ENCODE peak calls at places on chromosomes 3 and 15, in seven cellular contexts. Y, U, H, K, V, B and P are unnamed samples.

GRCh38 chr3:123446210-123446609 is 2.7 kb downstream of the ADCY5 start:
- DNase-seq in Y (no peak), U (no peak), H (no peak), K (peak), V (no peak), B (no peak), P (no peak)

GRCh38 chr15:48963524-48964113 is at the start of gene SHC4:
- DNase-seq in Y (peak), U (peak), H (peak), K (no peak), V (peak), B (peak), P (peak)

GRCh38 chr15:64566629-64567427 is 106.5 kb downstream of the ZNF609 start:
- DNase-seq in Y (no peak), U (no peak), H (no peak), K (no peak), V (no peak), B (no peak), P (no peak)

GRCh38 chr3:53074366-53074696 is 28.5 kb upstream of the SFMBT1 start:
- DNase-seq in Y (no peak), U (no peak), H (no peak), K (peak), V (no peak), B (no peak), P (no peak)

GRCh38 chr3:171156455-171157005 is 130.0 kb upstream of the SLC2A2 start:
- DNase-seq in Y (no peak), U (no peak), H (no peak), K (no peak), V (no peak), B (no peak), P (no peak)

GRCh38 chr15:57566840-57567239 is 24.9 kb upstream of the MYZAP start:
- DNase-seq in Y (peak), U (peak), H (no peak), K (no peak), V (no peak), B (peak), P (no peak)

GRCh38 chr3:101939391-101939790 is 90.1 kb downstream of the NFKBIZ start:
- DNase-seq in Y (no peak), U (no peak), H (no peak), K (no peak), V (no peak), B (no peak), P (no peak)

GRCh38 chr15:63448261-63448660 is 56.1 kb upstream of the USP3 start:
- DNase-seq in Y (no peak), U (no peak), H (no peak), K (no peak), V (peak), B (no peak), P (no peak)

GRCh38 chr3:28989646-28990089 is 291.2 kb upstream of the RBMS3 start:
- DNase-seq in Y (no peak), U (peak), H (no peak), K (no peak), V (no peak), B (no peak), P (no peak)

GRCh38 chr15:89492934-89493631 is 3.3 kb downstream of the RHCG start:
- DNase-seq in Y (no peak), U (no peak), H (no peak), K (no peak), V (no peak), B (no peak), P (no peak)

GRCh38 chr15:62782100-62782791 is 260.3 kb upstream of the TPM1 start:
- DNase-seq in Y (peak), U (peak), H (peak), K (no peak), V (peak), B (peak), P (peak)

GRCh38 chr3:119230745-119231144 is 9.9 kb downstream of the B4GALT4 start:
- DNase-seq in Y (no peak), U (no peak), H (no peak), K (no peak), V (no peak), B (no peak), P (no peak)

GRCh38 chr3:196740476-196741400 is 1.1 kb downstream of the PAK2 start:
- DNase-seq in Y (no peak), U (peak), H (no peak), K (peak), V (peak), B (no peak), P (no peak)

GRCh38 chr3:52225452-52226228 is at the start of gene TLR9:
- DNase-seq in Y (peak), U (no peak), H (peak), K (peak), V (no peak), B (no peak), P (no peak)

GRCh38 chr3:1774597-1774996 is 324.1 kb upstream of the CNTN4 start:
- DNase-seq in Y (no peak), U (no peak), H (no peak), K (no peak), V (no peak), B (no peak), P (no peak)

GRCh38 chr15:65344909-65345275 is 32.9 kb downstream of the IGDCC3 start:
- DNase-seq in Y (no peak), U (no peak), H (no peak), K (peak), V (no peak), B (no peak), P (no peak)

GRCh38 chr15:22930782-22931484 is 49.2 kb downstream of the CYFIP1 start:
- DNase-seq in Y (peak), U (no peak), H (no peak), K (peak), V (no peak), B (peak), P (no peak)

GRCh38 chr3:57952208-57952631 is 56.0 kb upstream of the FLNB start:
- DNase-seq in Y (no peak), U (peak), H (no peak), K (peak), V (no peak), B (no peak), P (peak)

DNA sequence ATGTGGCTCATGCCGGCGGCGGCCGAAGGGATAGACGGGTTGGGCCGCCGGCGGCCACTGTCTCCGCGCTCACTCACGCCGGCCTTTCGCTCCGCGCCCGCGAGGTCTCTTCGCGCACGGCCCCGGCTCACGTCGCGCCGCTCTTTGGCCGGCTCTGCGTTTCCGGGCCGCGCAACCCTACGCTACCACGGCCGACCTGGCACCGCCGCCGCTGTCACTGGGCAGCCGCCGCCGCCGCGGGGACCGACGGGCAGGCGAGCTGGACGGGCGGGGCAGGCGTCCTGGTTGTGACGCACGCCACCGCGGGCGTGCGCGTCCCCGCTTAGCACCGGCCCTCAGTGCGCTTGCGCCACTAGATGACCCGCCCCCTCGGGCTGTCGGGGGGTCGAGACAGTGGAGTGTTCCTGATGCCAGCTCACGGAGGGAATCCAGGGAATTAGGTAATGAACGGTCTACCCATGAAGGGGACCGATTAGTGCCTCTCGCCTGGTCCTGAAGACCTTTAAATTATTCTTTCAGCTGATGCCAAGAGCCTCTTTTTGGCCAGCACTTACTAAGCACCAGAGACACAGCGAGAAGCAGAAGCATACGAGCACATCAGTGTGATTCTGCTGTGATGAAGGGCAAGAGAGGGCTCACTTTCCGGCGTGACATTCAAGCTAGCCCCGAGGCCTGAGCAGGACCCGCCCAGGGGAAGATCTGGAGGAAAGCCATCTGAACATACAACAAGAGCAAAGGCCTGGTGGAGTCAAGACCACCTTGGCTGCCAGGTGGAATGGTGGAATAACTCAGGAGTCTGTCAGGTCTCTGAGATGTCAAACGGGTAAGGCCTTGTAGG is at the start of gene PRKAR2A:
- DNase-seq in Y (peak), U (peak), H (peak), K (peak), V (peak), B (peak), P (peak)
- TF ChIP-seq POLR2A in Y (peak), U (peak), H (no peak), K (peak), V (peak), B (no peak), P (peak)

GRCh38 chr15:33448151-33448550 is 137.4 kb downstream of the RYR3 start:
- DNase-seq in Y (no peak), U (no peak), H (no peak), K (no peak), V (no peak), B (no peak), P (no peak)

GRCh38 chr15:33440911-33441310 is 130.1 kb downstream of the RYR3 start:
- DNase-seq in Y (no peak), U (no peak), H (no peak), K (no peak), V (no peak), B (no peak), P (no peak)

GRCh38 chr15:33443699-33444098 is 132.9 kb downstream of the RYR3 start:
- DNase-seq in Y (no peak), U (no peak), H (no peak), K (no peak), V (no peak), B (no peak), P (no peak)

GRCh38 chr15:33442449-33442848 is 131.7 kb downstream of the RYR3 start:
- DNase-seq in Y (no peak), U (no peak), H (no peak), K (no peak), V (no peak), B (no peak), P (no peak)
- TF ChIP-seq POLR2A in Y (no peak), U (no peak), H (no peak), K (no peak), V (no peak), B (no peak), P (no peak)

GRCh38 chr3:188682316-188682715 is 489.5 kb upstream of the TPRG1 start:
- DNase-seq in Y (no peak), U (no peak), H (no peak), K (no peak), V (no peak), B (no peak), P (no peak)

GRCh38 chr3:188686319-188686718 is 485.5 kb upstream of the TPRG1 start:
- DNase-seq in Y (no peak), U (no peak), H (no peak), K (no peak), V (no peak), B (no peak), P (no peak)

GRCh38 chr3:188685789-188686188 is 486.0 kb upstream of the TPRG1 start:
- DNase-seq in Y (no peak), U (no peak), H (no peak), K (no peak), V (no peak), B (no peak), P (no peak)

GRCh38 chr3:188680189-188680588 is 491.6 kb upstream of the TPRG1 start:
- DNase-seq in Y (no peak), U (no peak), H (no peak), K (no peak), V (no peak), B (no peak), P (no peak)

DNA sequence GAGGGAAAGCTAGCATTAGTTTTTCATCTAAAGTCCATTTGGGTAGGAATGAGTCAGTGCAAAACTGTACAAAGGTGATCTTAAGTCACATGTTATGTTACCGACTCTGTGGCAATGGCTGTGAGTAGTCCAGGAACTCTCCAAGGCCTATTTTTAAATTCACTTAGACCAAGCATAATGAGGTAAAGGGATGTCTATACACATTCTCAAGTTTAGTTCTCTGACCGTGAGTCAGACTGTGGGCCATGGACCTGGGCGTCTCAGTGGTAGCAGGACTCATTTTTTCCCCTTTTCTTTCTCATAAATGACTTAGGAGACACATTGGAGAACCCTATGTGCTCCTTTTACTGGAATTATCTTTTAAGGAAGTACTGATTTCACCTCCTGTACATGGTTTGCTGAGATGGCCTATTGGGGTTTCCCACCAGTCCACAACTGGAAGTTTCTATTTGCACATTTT is 488.7 kb upstream of the TPRG1 start:
- DNase-seq in Y (no peak), U (no peak), H (no peak), K (no peak), V (no peak), B (no peak), P (no peak)
- TF ChIP-seq POLR2A in Y (no peak), U (no peak), H (no peak), K (no peak), V (no peak), B (no peak), P (no peak)

GRCh38 chr3:126475411-126476114 is at the start of gene ZXDC:
- DNase-seq in Y (peak), U (peak), H (peak), K (peak), V (peak), B (peak), P (peak)
- TF ChIP-seq POLR2A in Y (no peak), U (peak), H (peak), K (peak), V (peak), B (no peak), P (peak)

GRCh38 chr3:186938716-186939115 is 8.4 kb downstream of the ST6GAL1 start:
- DNase-seq in Y (no peak), U (no peak), H (no peak), K (no peak), V (no peak), B (no peak), P (no peak)
- TF ChIP-seq POLR2A in Y (no peak), U (no peak), H (no peak), K (no peak), V (no peak), B (no peak), P (no peak)

GRCh38 chr3:129052675-129053074 is 7.9 kb upstream of the GP9 start:
- DNase-seq in Y (peak), U (peak), H (no peak), K (peak), V (no peak), B (peak), P (peak)

GRCh38 chr3:129050556-129051295 is 9.9 kb upstream of the GP9 start:
- DNase-seq in Y (peak), U (no peak), H (no peak), K (peak), V (no peak), B (no peak), P (no peak)

GRCh38 chr3:129054605-129055104 is 5.9 kb upstream of the GP9 start:
- DNase-seq in Y (no peak), U (peak), H (no peak), K (peak), V (no peak), B (no peak), P (no peak)

GRCh38 chr3:129047553-129047839 is 13.1 kb upstream of the GP9 start:
- DNase-seq in Y (no peak), U (no peak), H (no peak), K (no peak), V (no peak), B (no peak), P (no peak)

GRCh38 chr3:129051776-129052400 is 8.7 kb upstream of the GP9 start:
- DNase-seq in Y (peak), U (no peak), H (no peak), K (no peak), V (peak), B (peak), P (no peak)
- TF ChIP-seq POLR2A in Y (peak), U (no peak), H (no peak), K (no peak), V (no peak), B (no peak), P (no peak)